ENCODE peak calls at places on chromosomes 7 and 10, in ten cellular contexts. E, W, O, C, F, T, H, D, J and G are unnamed samples.

GRCh38 chr10:6164271-6165095 is 38.2 kb upstream of the PFKFB3 start:
- DNase-seq in C (peak), J (no peak), D (no peak), E (no peak), O (no peak), F (no peak), H (no peak), T (no peak), W (no peak), G (no peak)

GRCh38 chr7:33107136-33108066 is 1.8 kb downstream of the RP9 start:
- DNase-seq in F (peak), D (no peak), H (no peak), T (no peak), J (no peak), E (no peak), W (peak), O (peak), C (no peak), G (no peak)

GRCh38 chr10:127919418-127920191 is 12.7 kb downstream of the PTPRE start:
- DNase-seq in C (no peak), W (peak), T (no peak), O (no peak), H (no peak), F (no peak), J (no peak), E (no peak), D (no peak), G (no peak)

GRCh38 chr7:101081432-101081831 is 3.8 kb upstream of the TRIM56 start:
- DNase-seq in T (no peak), C (no peak), W (no peak), H (no peak), D (no peak), E (no peak), F (no peak), J (no peak), O (no peak), G (no peak)

GRCh38 chr7:17101207-17101696 is 197.2 kb upstream of the AHR start:
- DNase-seq in J (no peak), O (no peak), H (no peak), T (no peak), C (no peak), W (no peak), E (no peak), F (no peak), D (no peak), G (no peak)

GRCh38 chr7:137968890-137969289 is 33.0 kb downstream of the CREB3L2 start:
- DNase-seq in C (no peak), H (no peak), J (no peak), D (no peak), E (no peak), W (no peak), O (no peak), T (no peak), F (no peak), G (no peak)

GRCh38 chr10:119872610-119872859 is at the start of gene MCMBP:
- DNase-seq in E (no peak), O (no peak), T (no peak), F (no peak), J (no peak), W (no peak), D (no peak), H (no peak), C (no peak), G (no peak)

GRCh38 chr10:35340975-35341374 is 4.7 kb downstream of the CCNY start:
- DNase-seq in T (no peak), W (no peak), E (no peak), C (no peak), J (peak), D (no peak), H (no peak), O (peak), F (peak), G (no peak)

GRCh38 chr10:79939969-79940368 is 8.9 kb downstream of the SFTPD start:
- DNase-seq in E (no peak), T (no peak), C (no peak), D (no peak), J (no peak), H (no peak), W (no peak), O (no peak), F (no peak), G (no peak)

GRCh38 chr10:70302292-70302691 is 18.5 kb upstream of the NPFFR1 start:
- DNase-seq in F (no peak), O (no peak), W (peak), H (no peak), D (no peak), T (no peak), C (no peak), E (no peak), J (no peak), G (no peak)

GRCh38 chr10:100827819-100828743 is 82.7 kb downstream of the PAX2 start:
- DNase-seq in H (no peak), W (no peak), C (peak), J (no peak), F (peak), E (no peak), T (no peak), O (peak), D (no peak), G (peak)

GRCh38 chr7:1622441-1622840 is 47.6 kb upstream of the ELFN1 start:
- DNase-seq in D (no peak), W (no peak), O (no peak), C (no peak), F (no peak), H (no peak), J (no peak), T (no peak), E (no peak), G (no peak)

GRCh38 chr10:86295791-86296190 is 70.8 kb downstream of the GRID1 start:
- DNase-seq in O (no peak), F (no peak), H (no peak), C (peak), E (no peak), W (no peak), J (no peak), D (no peak), T (no peak), G (no peak)

GRCh38 chr7:29230871-29231345 is 36.3 kb downstream of the CHN2 start:
- DNase-seq in E (no peak), D (no peak), H (no peak), W (no peak), T (no peak), C (no peak), J (no peak), O (no peak), F (no peak), G (no peak)

GRCh38 chr7:94400643-94401042 is 5.9 kb downstream of the COL1A2 start:
- DNase-seq in T (no peak), O (no peak), H (no peak), W (no peak), E (no peak), F (no peak), J (no peak), C (no peak), D (no peak), G (no peak)

GRCh38 chr7:42566981-42567510 is 330.0 kb upstream of the GLI3 start:
- DNase-seq in W (no peak), C (no peak), O (no peak), D (no peak), T (no peak), F (no peak), E (no peak), H (no peak), J (no peak), G (no peak)

GRCh38 chr7:137681657-137682562 is 164.9 kb downstream of the DGKI start:
- DNase-seq in D (no peak), O (no peak), H (no peak), E (no peak), J (no peak), C (no peak), W (no peak), T (no peak), F (no peak), G (no peak)

GRCh38 chr7:12323415-12323814 is 80.2 kb downstream of the VWDE start:
- DNase-seq in F (no peak), D (no peak), O (no peak), W (no peak), C (no peak), T (no peak), J (no peak), E (no peak), H (no peak), G (no peak)

GRCh38 chr7:96414931-96415292 is 93.0 kb upstream of the SLC25A13 start:
- DNase-seq in T (peak), O (peak), C (no peak), J (no peak), W (peak), H (no peak), E (peak), D (no peak), F (peak), G (no peak)

GRCh38 chr10:28948045-28948444 is 270.7 kb downstream of the BAMBI start:
- DNase-seq in C (no peak), H (no peak), D (no peak), F (no peak), T (no peak), J (no peak), W (no peak), O (no peak), E (no peak), G (no peak)

GRCh38 chr7:86930554-86931307 is 128.7 kb downstream of the ELAPOR2 start:
- DNase-seq in W (no peak), J (no peak), O (no peak), D (no peak), E (no peak), T (no peak), C (no peak), H (no peak), F (no peak), G (no peak)

GRCh38 chr7:134394046-134394445 is 64.9 kb downstream of the AKR1B1 start:
- DNase-seq in D (no peak), C (no peak), O (no peak), H (no peak), T (no peak), J (no peak), E (no peak), F (no peak), W (no peak), G (no peak)

GRCh38 chr7:50528266-50529092 is 36.7 kb downstream of the DDC start:
- DNase-seq in D (no peak), C (no peak), O (no peak), W (no peak), H (no peak), E (no peak), T (no peak), J (no peak), F (no peak), G (no peak)

GRCh38 chr10:73907841-73908517 is 3.0 kb upstream of the PLAU start:
- DNase-seq in F (no peak), T (no peak), J (peak), D (no peak), O (no peak), C (no peak), H (no peak), W (peak), E (no peak), G (no peak)

GRCh38 chr7:125147047-125147446 is 217.4 kb upstream of the POT1 start:
- DNase-seq in H (no peak), D (no peak), C (no peak), W (no peak), E (no peak), F (no peak), T (no peak), J (no peak), O (no peak), G (no peak)

GRCh38 chr10:35324196-35324595 is 12.1 kb upstream of the CCNY start:
- DNase-seq in J (no peak), C (no peak), H (no peak), E (no peak), T (no peak), O (no peak), W (no peak), F (no peak), D (no peak), G (no peak)

GRCh38 chr7:50867048-50867383 is 84.3 kb upstream of the GRB10 start:
- DNase-seq in T (no peak), O (no peak), H (no peak), D (no peak), W (no peak), C (no peak), J (no peak), F (no peak), E (no peak), G (no peak)

GRCh38 chr7:151539055-151539714 is 19.5 kb upstream of the RHEB start:
- DNase-seq in D (no peak), H (no peak), F (no peak), J (no peak), E (no peak), O (no peak), W (no peak), C (peak), T (peak), G (no peak)

GRCh38 chr7:157622408-157623221 is 285.8 kb downstream of the DNAJB6 start:
- DNase-seq in F (no peak), C (no peak), J (peak), E (no peak), O (no peak), D (no peak), W (no peak), H (no peak), T (no peak), G (no peak)

GRCh38 chr10:4407783-4408182 is 418.2 kb upstream of the AKR1E2 start:
- DNase-seq in W (peak), O (no peak), D (no peak), T (no peak), F (no peak), H (no peak), E (no peak), C (no peak), J (no peak), G (no peak)

GRCh38 chr10:124125305-124126116 is 32.1 kb upstream of the CHST15 start:
- DNase-seq in O (no peak), F (no peak), T (no peak), C (no peak), H (no peak), E (no peak), J (peak), D (no peak), W (no peak), G (no peak)

GRCh38 chr10:132450825-132451505 is 54.0 kb downstream of the PWWP2B start:
- DNase-seq in F (no peak), J (peak), H (no peak), D (no peak), W (no peak), E (no peak), C (no peak), T (no peak), O (no peak), G (no peak)

GRCh38 chr10:22433875-22434274 is 88.6 kb downstream of the SPAG6 start:
- DNase-seq in F (no peak), O (no peak), C (no peak), H (no peak), D (no peak), W (peak), E (no peak), J (no peak), T (no peak), G (no peak)

GRCh38 chr7:101174322-101174854 is 5.7 kb downstream of the NAT16 start:
- DNase-seq in D (no peak), H (no peak), E (no peak), O (no peak), F (no peak), C (no peak), W (no peak), J (no peak), T (no peak), G (no peak)

GRCh38 chr10:111233439-111233838 is 156.6 kb downstream of the ADRA2A start:
- DNase-seq in D (no peak), F (no peak), C (no peak), E (no peak), T (no peak), J (no peak), H (no peak), W (no peak), O (peak), G (no peak)

GRCh38 chr10:44865289-44865671 is 45.9 kb upstream of the TMEM72 start:
- DNase-seq in D (no peak), W (no peak), E (no peak), J (no peak), O (no peak), C (no peak), F (no peak), T (no peak), H (no peak), G (no peak)

GRCh38 chr10:69786791-69787190 is 14.9 kb upstream of the COL13A1 start:
- DNase-seq in E (no peak), T (no peak), O (no peak), F (no peak), W (peak), D (no peak), J (no peak), H (no peak), C (no peak), G (no peak)

GRCh38 chr7:45592230-45592991 is 18.2 kb downstream of the ADCY1 start:
- DNase-seq in D (no peak), C (peak), F (no peak), H (no peak), J (peak), T (no peak), E (no peak), W (no peak), O (no peak), G (no peak)